ENCODE peak calls at places on chromosome 11, in six cellular contexts. X, V, E, R, C and J are unnamed samples.

GRCh38 chr11:2237457-2238238 is 32.7 kb downstream of the ASCL2 start:
- DNase-seq in R (no peak), C (no peak), V (no peak), X (no peak), E (no peak), J (no peak)

GRCh38 chr11:130829801-130830562 is 86.3 kb downstream of the SNX19 start:
- DNase-seq in V (no peak), C (peak), X (no peak), E (peak), R (no peak), J (no peak)

GRCh38 chr11:123033895-123034294 is 28.0 kb downstream of the HSPA8 start:
- DNase-seq in C (no peak), R (no peak), X (no peak), E (no peak), V (peak), J (peak)

GRCh38 chr11:119615003-119615878 is 113.8 kb downstream of the NECTIN1 start:
- DNase-seq in V (peak), R (peak), E (no peak), X (peak), C (peak), J (peak)

GRCh38 chr11:69978841-69979614 is 99.1 kb upstream of the ANO1 start:
- DNase-seq in X (no peak), E (no peak), R (no peak), V (no peak), C (no peak), J (no peak)

GRCh38 chr11:109946322-109946846 is 146.8 kb upstream of the ZC3H12C start:
- DNase-seq in R (peak), E (peak), V (peak), X (peak), C (peak), J (peak)

GRCh38 chr11:79437274-79437980 is 3.4 kb downstream of the TENM4 start:
- DNase-seq in V (peak), R (no peak), E (peak), C (peak), X (no peak), J (no peak)

GRCh38 chr11:108286369-108286768 is 63.5 kb downstream of the ATM start:
- DNase-seq in E (no peak), C (no peak), V (no peak), R (no peak), X (no peak), J (no peak)

GRCh38 chr11:35289821-35290220 is 129.5 kb downstream of the SLC1A2 start:
- DNase-seq in E (no peak), C (no peak), V (no peak), R (no peak), X (no peak), J (no peak)

GRCh38 chr11:75001686-75002085 is 13.0 kb downstream of the NEU3 start:
- DNase-seq in E (no peak), R (no peak), C (no peak), V (no peak), X (no peak), J (no peak)

GRCh38 chr11:126226334-126227084 is 14.9 kb downstream of the FAM118B start:
- DNase-seq in C (no peak), R (no peak), E (no peak), X (no peak), V (no peak), J (no peak)

GRCh38 chr11:125165111-125165663 is 636 bp downstream of the PKNOX2 start:
- DNase-seq in C (peak), R (no peak), V (peak), E (no peak), X (no peak), J (no peak)

GRCh38 chr11:3164138-3164539 is 971 bp downstream of the OSBPL5 start:
- DNase-seq in V (no peak), C (no peak), R (no peak), X (no peak), E (peak), J (no peak)

GRCh38 chr11:121153472-121153871 is 52.4 kb downstream of the TECTA start:
- DNase-seq in X (no peak), V (no peak), C (no peak), E (no peak), R (no peak), J (no peak)

GRCh38 chr11:16966633-16967346 is 47.4 kb downstream of the PLEKHA7 start:
- DNase-seq in R (no peak), X (no peak), V (no peak), C (no peak), E (peak), J (peak)

GRCh38 chr11:64804346-64805210 is 1.6 kb upstream of the MAP4K2 start:
- DNase-seq in E (no peak), X (no peak), C (no peak), V (no peak), R (no peak), J (no peak)

GRCh38 chr11:109978895-109979294 is 114.3 kb upstream of the ZC3H12C start:
- DNase-seq in C (no peak), E (no peak), R (no peak), V (no peak), X (no peak), J (peak)

GRCh38 chr11:61621917-61622585 is 41.2 kb upstream of the SYT7 start:
- DNase-seq in V (no peak), E (no peak), C (no peak), X (no peak), R (no peak), J (no peak)

GRCh38 chr11:109734602-109735001 is 312.6 kb downstream of the C11orf87 start:
- DNase-seq in C (no peak), R (no peak), V (no peak), E (no peak), X (no peak), J (no peak)

GRCh38 chr11:12207384-12208150 is 97.2 kb downstream of the MICAL2 start:
- DNase-seq in C (no peak), X (no peak), V (peak), E (peak), R (peak), J (peak)

GRCh38 chr11:60206616-60207015 is 23.7 kb upstream of the MS4A6A start:
- DNase-seq in V (no peak), X (no peak), R (peak), C (no peak), E (no peak), J (peak)

GRCh38 chr11:43922295-43922648 is 20.2 kb upstream of the C11orf96 start:
- DNase-seq in E (no peak), R (no peak), X (no peak), V (no peak), C (no peak), J (peak)

GRCh38 chr11:130721736-130722135 is 194.5 kb downstream of the SNX19 start:
- DNase-seq in C (no peak), R (no peak), X (no peak), V (no peak), E (no peak), J (peak)

GRCh38 chr11:2441171-2441570 is 3.1 kb downstream of the TRPM5 start:
- DNase-seq in R (no peak), V (no peak), C (no peak), E (peak), X (no peak), J (no peak)

GRCh38 chr11:100004541-100004940 is 682.5 kb upstream of the ARHGAP42 start:
- DNase-seq in X (no peak), R (no peak), V (no peak), E (no peak), C (no peak), J (peak)

GRCh38 chr11:105718641-105719040 is 108.8 kb downstream of the GRIA4 start:
- DNase-seq in C (no peak), V (no peak), X (no peak), R (no peak), E (no peak), J (peak)

GRCh38 chr11:100680070-100680469 is 7.0 kb upstream of the ARHGAP42 start:
- DNase-seq in X (no peak), E (no peak), V (no peak), R (no peak), C (no peak), J (no peak)

GRCh38 chr11:76395296-76395695 is 14.2 kb downstream of the GVQW3 start:
- DNase-seq in E (no peak), V (no peak), X (no peak), R (no peak), C (no peak), J (no peak)

GRCh38 chr11:72975778-72976520 is 161.7 kb downstream of the ATG16L2 start:
- DNase-seq in R (peak), C (no peak), V (peak), X (no peak), E (no peak), J (peak)

GRCh38 chr11:76203937-76204336 is 2.4 kb downstream of the WNT11 start:
- DNase-seq in C (no peak), E (no peak), V (no peak), X (no peak), R (no peak), J (no peak)

GRCh38 chr11:117281159-117281558 is 10.0 kb upstream of the BACE1-AS start:
- DNase-seq in V (peak), C (no peak), X (no peak), R (no peak), E (no peak), J (peak)

GRCh38 chr11:57373146-57373545 is 7.8 kb downstream of the PRG3 start:
- DNase-seq in X (no peak), V (no peak), E (no peak), C (no peak), R (no peak), J (no peak)

GRCh38 chr11:106706355-106706754 is 311.9 kb downstream of the GUCY1A2 start:
- DNase-seq in R (no peak), X (no peak), V (peak), E (no peak), C (no peak), J (peak)

GRCh38 chr11:66317766-66318575 is 1.1 kb upstream of the CD248 start:
- DNase-seq in C (no peak), X (no peak), R (peak), E (peak), V (peak), J (peak)